ENCODE peak calls at places on chromosomes 4 and X, in seven cellular contexts. One of them, this sample, is unnamed.

GRCh38 chr4:152807294-152807829 is 27.6 kb downstream of the ARFIP1 start:
- DNase-seq in H9: no peak
- DNase-seq in H1: no peak
- DNase-seq in neuronal stem cell: no peak
- DNase-seq in mesendoderm: no peak
- DNase-seq in mesenchymal stem cell: peak
- DNase-seq in IMR-90: peak
- DNase-seq in this sample: no peak

GRCh38 chr4:77089880-77090279 is 14.1 kb upstream of the CCNI start:
- DNase-seq in H1: no peak
- DNase-seq in neuronal stem cell: no peak
- DNase-seq in mesenchymal stem cell: no peak
- DNase-seq in H9: no peak
- DNase-seq in IMR-90: no peak
- DNase-seq in mesendoderm: no peak
- DNase-seq in this sample: no peak

GRCh38 chrX:25531096-25531495 is 515.3 kb upstream of the ARX start:
- DNase-seq in H1: no peak
- DNase-seq in H9: no peak
- DNase-seq in neuronal stem cell: no peak
- DNase-seq in mesenchymal stem cell: no peak
- DNase-seq in IMR-90: peak
- DNase-seq in mesendoderm: no peak
- DNase-seq in this sample: no peak

GRCh38 chr4:149499726-149500125 is 315.9 kb downstream of the IQCM start:
- DNase-seq in H1: no peak
- DNase-seq in IMR-90: no peak
- DNase-seq in H9: no peak
- DNase-seq in mesendoderm: no peak
- DNase-seq in mesenchymal stem cell: no peak
- DNase-seq in neuronal stem cell: no peak
- DNase-seq in this sample: no peak

GRCh38 chrX:12970691-12971202 is 4.2 kb upstream of the TMSB4X start:
- DNase-seq in H1: no peak
- DNase-seq in H9: peak
- DNase-seq in neuronal stem cell: no peak
- DNase-seq in mesendoderm: peak
- DNase-seq in IMR-90: peak
- DNase-seq in mesenchymal stem cell: peak
- DNase-seq in this sample: peak

GRCh38 chr4:117777721-117778120 is 256.6 kb upstream of the NDST3 start:
- DNase-seq in H9: no peak
- DNase-seq in mesenchymal stem cell: no peak
- DNase-seq in neuronal stem cell: no peak
- DNase-seq in mesendoderm: no peak
- DNase-seq in IMR-90: no peak
- DNase-seq in H1: no peak
- DNase-seq in this sample: no peak

GRCh38 chr4:156615066-156615514 is 356.5 kb downstream of the PDGFC start:
- DNase-seq in H9: no peak
- DNase-seq in H1: no peak
- DNase-seq in mesenchymal stem cell: no peak
- DNase-seq in neuronal stem cell: no peak
- DNase-seq in mesendoderm: no peak
- DNase-seq in IMR-90: peak
- DNase-seq in this sample: no peak

GRCh38 chr4:80462537-80463207 is 127.1 kb downstream of the CFAP299 start:
- DNase-seq in IMR-90: no peak
- DNase-seq in mesenchymal stem cell: peak
- DNase-seq in H1: no peak
- DNase-seq in mesendoderm: no peak
- DNase-seq in neuronal stem cell: no peak
- DNase-seq in H9: no peak
- DNase-seq in this sample: peak

GRCh38 chr4:6208416-6208815 is 8.1 kb upstream of the JAKMIP1 start:
- DNase-seq in mesendoderm: no peak
- DNase-seq in H1: no peak
- DNase-seq in neuronal stem cell: no peak
- DNase-seq in H9: no peak
- DNase-seq in IMR-90: no peak
- DNase-seq in mesenchymal stem cell: no peak
- DNase-seq in this sample: no peak

GRCh38 chr4:176883108-176883550 is 90.4 kb upstream of the VEGFC start:
- DNase-seq in IMR-90: peak
- DNase-seq in mesendoderm: no peak
- DNase-seq in H9: no peak
- DNase-seq in neuronal stem cell: no peak
- DNase-seq in mesenchymal stem cell: peak
- DNase-seq in H1: no peak
- DNase-seq in this sample: no peak

GRCh38 chrX:49171752-49172279 is at the start of gene PLP2:
- DNase-seq in neuronal stem cell: no peak
- DNase-seq in mesenchymal stem cell: peak
- DNase-seq in H1: peak
- DNase-seq in IMR-90: peak
- DNase-seq in mesendoderm: no peak
- DNase-seq in H9: no peak
- DNase-seq in this sample: peak

GRCh38 chr4:94390804-94391410 is 48.3 kb upstream of the HPGDS start:
- DNase-seq in H1: no peak
- DNase-seq in mesendoderm: no peak
- DNase-seq in IMR-90: peak
- DNase-seq in neuronal stem cell: no peak
- DNase-seq in H9: no peak
- DNase-seq in mesenchymal stem cell: no peak
- DNase-seq in this sample: peak

GRCh38 chr4:1137063-1137771 is 23.9 kb upstream of the RNF212 start:
- DNase-seq in IMR-90: no peak
- DNase-seq in H9: no peak
- DNase-seq in H1: no peak
- DNase-seq in mesenchymal stem cell: no peak
- DNase-seq in neuronal stem cell: no peak
- DNase-seq in mesendoderm: no peak
- DNase-seq in this sample: no peak

GRCh38 chr4:30716671-30717207 is 3.4 kb upstream of the PCDH7 start:
- DNase-seq in IMR-90: no peak
- DNase-seq in H1: no peak
- DNase-seq in mesenchymal stem cell: peak
- DNase-seq in neuronal stem cell: peak
- DNase-seq in H9: no peak
- DNase-seq in mesendoderm: peak
- DNase-seq in this sample: no peak

DNA sequence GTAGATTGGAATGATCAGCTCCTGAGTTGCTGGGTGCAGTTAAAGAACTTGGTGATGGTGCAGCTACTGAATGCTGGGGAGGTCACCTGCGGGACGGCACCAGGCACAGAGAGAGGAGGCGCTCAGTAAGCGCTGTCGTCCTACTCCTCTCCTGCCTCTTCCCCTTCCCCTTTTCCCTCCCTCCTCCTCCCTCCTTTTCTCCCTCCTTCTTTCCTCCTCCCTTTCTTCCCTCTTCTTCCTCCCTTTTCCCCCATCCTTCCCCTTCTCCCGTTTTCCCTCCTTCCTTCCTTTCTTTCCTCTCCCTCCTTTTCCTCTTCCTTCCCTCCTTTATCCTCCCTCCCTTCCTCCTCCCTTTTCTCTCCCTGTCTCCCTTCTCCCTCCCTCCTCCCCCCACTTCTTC is 87.7 kb upstream of the PSAPL1 start:
- DNase-seq in H1: no peak
- DNase-seq in neuronal stem cell: no peak
- DNase-seq in H9: no peak
- DNase-seq in IMR-90: no peak
- DNase-seq in mesendoderm: no peak
- DNase-seq in mesenchymal stem cell: no peak
- DNase-seq in this sample: no peak
- H4K8ac ChIP-seq in H1: no peak
- H4K8ac ChIP-seq in neuronal stem cell: no peak
- H4K8ac ChIP-seq in H9: no peak
- H4K8ac ChIP-seq in IMR-90: no peak
- H4K8ac ChIP-seq in mesendoderm: no peak
- H4K8ac ChIP-seq in mesenchymal stem cell: no peak
- H4K8ac ChIP-seq in this sample: no peak

GRCh38 chr4:116724249-116724648 is 361.1 kb downstream of the TRAM1L1 start:
- DNase-seq in neuronal stem cell: no peak
- DNase-seq in H1: no peak
- DNase-seq in mesenchymal stem cell: no peak
- DNase-seq in IMR-90: no peak
- DNase-seq in mesendoderm: no peak
- DNase-seq in H9: no peak
- DNase-seq in this sample: no peak
- H4K8ac ChIP-seq in neuronal stem cell: no peak
- H4K8ac ChIP-seq in H1: no peak
- H4K8ac ChIP-seq in mesenchymal stem cell: no peak
- H4K8ac ChIP-seq in IMR-90: no peak
- H4K8ac ChIP-seq in mesendoderm: no peak
- H4K8ac ChIP-seq in H9: no peak
- H4K8ac ChIP-seq in this sample: no peak

GRCh38 chr4:148425327-148426110 is 16.7 kb downstream of the NR3C2 start:
- DNase-seq in H9: no peak
- DNase-seq in neuronal stem cell: no peak
- DNase-seq in IMR-90: no peak
- DNase-seq in mesenchymal stem cell: no peak
- DNase-seq in mesendoderm: peak
- DNase-seq in H1: no peak
- DNase-seq in this sample: no peak
- H4K8ac ChIP-seq in H9: no peak
- H4K8ac ChIP-seq in neuronal stem cell: no peak
- H4K8ac ChIP-seq in IMR-90: no peak
- H4K8ac ChIP-seq in mesenchymal stem cell: no peak
- H4K8ac ChIP-seq in mesendoderm: no peak
- H4K8ac ChIP-seq in H1: no peak
- H4K8ac ChIP-seq in this sample: no peak

DNA sequence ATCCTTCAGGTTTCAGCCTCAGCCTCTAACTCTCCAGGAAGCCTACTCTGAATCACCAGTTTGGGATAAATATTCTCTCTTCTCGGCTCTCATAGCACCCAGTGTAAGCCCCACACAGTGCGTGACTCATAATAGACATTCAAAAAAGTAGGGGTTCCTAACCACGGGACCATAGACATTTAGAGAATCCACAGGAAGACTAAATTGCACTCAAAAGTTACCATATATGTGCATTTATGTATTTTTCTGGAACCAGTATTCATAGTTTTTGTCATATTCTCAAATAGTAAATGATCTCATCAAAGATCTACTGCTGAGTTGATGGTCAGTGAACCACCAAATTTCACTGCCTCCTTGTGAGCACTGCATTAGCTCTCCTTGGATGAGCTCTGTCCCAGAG is 625.7 kb downstream of the SMARCA1 start:
- DNase-seq in H1: no peak
- DNase-seq in mesendoderm: no peak
- DNase-seq in H9: no peak
- DNase-seq in mesenchymal stem cell: no peak
- DNase-seq in IMR-90: no peak
- DNase-seq in neuronal stem cell: no peak
- DNase-seq in this sample: no peak
- H4K8ac ChIP-seq in H1: no peak
- H4K8ac ChIP-seq in mesendoderm: no peak
- H4K8ac ChIP-seq in H9: no peak
- H4K8ac ChIP-seq in mesenchymal stem cell: no peak
- H4K8ac ChIP-seq in IMR-90: no peak
- H4K8ac ChIP-seq in neuronal stem cell: no peak
- H4K8ac ChIP-seq in this sample: no peak

DNA sequence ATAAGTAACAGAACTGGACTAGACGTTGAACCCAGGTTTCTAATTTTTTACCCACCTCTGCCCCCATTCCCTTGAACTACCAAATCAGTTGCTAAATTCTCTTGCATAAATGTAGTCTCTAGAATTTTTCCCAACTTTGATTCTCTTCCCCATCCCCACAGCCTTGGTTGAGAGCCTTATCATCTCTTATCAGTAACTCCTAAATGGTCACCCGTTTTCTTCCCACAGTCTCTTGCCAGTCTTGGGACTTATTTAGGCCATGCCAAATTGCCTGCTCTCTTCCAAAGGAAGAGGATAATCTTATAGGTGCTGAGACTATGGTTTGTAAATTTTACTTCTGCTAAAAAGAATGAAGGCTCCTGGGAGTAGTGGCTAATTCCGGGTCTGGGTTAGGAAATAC is 13.3 kb downstream of the PARM1 start:
- DNase-seq in neuronal stem cell: no peak
- DNase-seq in H1: no peak
- DNase-seq in mesenchymal stem cell: no peak
- DNase-seq in IMR-90: no peak
- DNase-seq in H9: no peak
- DNase-seq in mesendoderm: no peak
- DNase-seq in this sample: no peak
- H4K8ac ChIP-seq in neuronal stem cell: no peak
- H4K8ac ChIP-seq in H1: no peak
- H4K8ac ChIP-seq in mesenchymal stem cell: no peak
- H4K8ac ChIP-seq in IMR-90: no peak
- H4K8ac ChIP-seq in H9: no peak
- H4K8ac ChIP-seq in mesendoderm: no peak
- H4K8ac ChIP-seq in this sample: no peak

DNA sequence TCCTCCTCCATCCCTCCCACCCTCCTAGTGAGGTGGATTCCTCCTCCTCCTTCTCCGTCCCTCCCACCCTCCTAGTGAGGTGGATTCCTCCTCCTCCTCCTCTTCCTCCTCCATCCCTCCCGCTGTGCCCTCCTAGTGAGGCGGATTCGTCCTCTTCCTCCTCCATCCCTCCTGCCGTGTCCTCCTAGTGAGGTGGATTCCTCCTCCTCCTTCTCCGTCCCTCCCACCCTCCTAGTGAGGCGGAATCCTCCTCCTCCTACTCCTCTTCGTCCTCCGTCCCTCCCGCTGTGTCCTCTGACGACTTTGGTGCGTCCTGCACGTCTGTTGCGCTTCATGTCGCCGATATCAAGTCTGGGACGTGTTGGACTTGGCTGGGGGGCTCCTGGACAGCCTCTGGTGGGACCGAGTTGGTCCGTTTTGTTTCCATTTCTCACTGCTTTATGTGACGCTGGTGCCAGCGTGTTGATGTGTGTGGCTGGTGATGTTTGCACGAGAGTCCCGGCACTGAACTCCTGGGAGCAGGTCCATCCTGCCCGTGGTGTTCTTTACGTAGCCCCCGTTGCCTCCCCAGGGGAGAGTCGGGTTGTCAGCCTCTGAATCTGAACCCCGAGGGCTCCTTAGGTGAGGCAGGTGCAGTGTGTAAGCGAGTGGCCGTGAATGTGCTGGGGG is 5.4 kb downstream of the AKAP17A start:
- DNase-seq in mesenchymal stem cell: no peak
- DNase-seq in H1: peak
- DNase-seq in H9: no peak
- DNase-seq in mesendoderm: no peak
- DNase-seq in neuronal stem cell: no peak
- DNase-seq in IMR-90: no peak
- DNase-seq in this sample: no peak
- H4K8ac ChIP-seq in mesenchymal stem cell: no peak
- H4K8ac ChIP-seq in H1: no peak
- H4K8ac ChIP-seq in H9: no peak
- H4K8ac ChIP-seq in mesendoderm: no peak
- H4K8ac ChIP-seq in neuronal stem cell: peak
- H4K8ac ChIP-seq in IMR-90: no peak
- H4K8ac ChIP-seq in this sample: no peak

DNA sequence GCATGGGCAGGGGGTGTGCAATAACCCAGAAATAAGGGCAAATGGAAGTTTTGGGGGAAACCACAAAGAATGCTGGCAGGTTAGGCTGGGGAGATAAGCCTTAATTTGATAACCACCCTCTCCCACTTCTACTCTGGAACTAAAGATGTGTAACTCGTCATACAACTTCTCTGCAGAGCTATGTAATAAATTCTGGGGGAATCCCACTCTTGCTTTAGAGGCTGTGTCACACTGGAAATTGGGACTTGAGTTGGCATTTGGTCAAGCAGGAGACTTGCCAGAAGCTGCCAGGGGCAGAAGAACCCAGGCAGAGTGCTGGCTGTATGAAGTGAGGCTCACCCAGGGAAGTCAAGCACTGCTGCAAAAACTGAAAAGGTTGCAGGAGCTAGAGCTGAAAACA is 170.8 kb upstream of the CPEB2 start:
- DNase-seq in mesenchymal stem cell: no peak
- DNase-seq in H1: no peak
- DNase-seq in H9: no peak
- DNase-seq in mesendoderm: no peak
- DNase-seq in IMR-90: no peak
- DNase-seq in neuronal stem cell: no peak
- DNase-seq in this sample: no peak
- H4K8ac ChIP-seq in mesenchymal stem cell: no peak
- H4K8ac ChIP-seq in H1: no peak
- H4K8ac ChIP-seq in H9: no peak
- H4K8ac ChIP-seq in mesendoderm: no peak
- H4K8ac ChIP-seq in IMR-90: no peak
- H4K8ac ChIP-seq in neuronal stem cell: no peak
- H4K8ac ChIP-seq in this sample: no peak

This sample was measured in trophoblast cell.